ENCODE peak calls at places on chromosomes 6 and 20, in five cellular contexts. K is cardiac muscle cell, W is glutamatergic neuron, M is GM12865, Z is astrocyte of the cerebellum. E is an unnamed sample.

GRCh38 chr6:103854059-103854458 is 1005.7 kb downstream of the HACE1 start:
- DNase-seq in M (no peak), K (no peak), Z (no peak), W (no peak), E (no peak)

GRCh38 chr6:15457903-15458530 is 204.8 kb downstream of the DTNBP1 start:
- DNase-seq in Z (no peak), M (peak), K (no peak), W (no peak), E (peak)

GRCh38 chr6:98116513-98116912 is 717.9 kb upstream of the POU3F2 start:
- DNase-seq in Z (no peak), W (no peak), M (no peak), K (no peak), E (no peak)

GRCh38 chr6:37222125-37222967 is 35.2 kb upstream of the TBC1D22B start:
- DNase-seq in W (peak), M (peak), Z (peak), K (peak), E (peak)

GRCh38 chr20:60053125-60053812 is 95.0 kb downstream of the CDH26 start:
- DNase-seq in K (no peak), Z (no peak), W (no peak), M (no peak), E (no peak)

GRCh38 chr6:154408906-154409500 is 52.4 kb upstream of the IPCEF1 start:
- DNase-seq in Z (no peak), M (peak), K (peak), W (no peak), E (no peak)

GRCh38 chr6:160417550-160417949 is 69.4 kb downstream of the SLC22A3 start:
- DNase-seq in Z (no peak), W (no peak), M (no peak), K (no peak), E (no peak)

GRCh38 chr6:127737768-127738167 is 160.8 kb downstream of the C6orf58 start:
- DNase-seq in K (no peak), M (no peak), W (no peak), Z (no peak), E (no peak)

GRCh38 chr6:53451165-53451564 is 93.7 kb downstream of the GCLC start:
- DNase-seq in W (no peak), K (no peak), Z (no peak), M (no peak), E (no peak)

GRCh38 chr6:116971959-116972358 is 94.9 kb downstream of the RFX6 start:
- DNase-seq in Z (peak), W (no peak), M (peak), K (peak), E (peak)

GRCh38 chr6:138590796-138591709 is 91.8 kb upstream of the NHSL1 start:
- DNase-seq in K (peak), W (peak), M (peak), Z (peak), E (peak)

GRCh38 chr6:83403191-83403590 is 27.7 kb downstream of the ME1 start:
- DNase-seq in Z (no peak), K (no peak), W (no peak), M (no peak), E (no peak)

GRCh38 chr6:100116409-100117194 is 122.6 kb upstream of the MCHR2 start:
- DNase-seq in W (peak), Z (peak), K (peak), M (peak), E (peak)

GRCh38 chr6:158817298-158818007 is 1.7 kb downstream of the EZR start:
- DNase-seq in M (peak), W (peak), K (no peak), Z (no peak), E (no peak)

GRCh38 chr6:42059743-42060142 is 9.4 kb downstream of the TAF8 start:
- DNase-seq in M (no peak), K (no peak), W (no peak), Z (no peak), E (no peak)

GRCh38 chr6:170165085-170165484 is 125.8 kb downstream of the DLL1 start:
- DNase-seq in M (no peak), K (no peak), W (peak), Z (no peak), E (no peak)

DNA sequence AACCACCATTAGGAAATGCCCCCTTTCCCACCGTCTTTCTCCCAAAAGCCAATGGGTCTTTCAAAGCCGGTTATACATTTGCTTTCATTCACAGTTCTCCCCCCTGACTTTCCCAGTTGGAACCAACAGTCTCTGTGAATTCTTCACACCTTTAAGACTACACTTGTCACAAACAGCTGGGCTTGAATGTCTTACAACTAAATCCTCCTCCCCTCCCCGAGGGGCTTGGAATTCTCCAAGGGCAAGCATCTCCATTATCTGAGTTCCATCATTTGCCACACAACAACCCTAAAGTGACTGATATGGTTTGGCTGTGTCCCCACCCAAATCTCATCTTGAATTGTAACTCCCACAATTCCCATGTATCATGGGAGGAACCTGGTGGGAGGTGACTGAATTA is 12.9 kb downstream of the ZFP64 start:
- DNase-seq in Z (no peak), M (no peak), W (no peak), K (no peak), E (no peak)
- TF ChIP-seq CTCF in Z (no peak), M (no peak), W (no peak), K (no peak), E (no peak)

GRCh38 chr6:86859513-86859912 is 77.8 kb upstream of the HTR1E start:
- DNase-seq in Z (no peak), K (no peak), M (no peak), W (no peak), E (no peak)
- TF ChIP-seq CTCF in Z (no peak), K (no peak), M (no peak), W (no peak), E (no peak)

GRCh38 chr6:49370518-49370917 is 92.5 kb downstream of the MMUT start:
- DNase-seq in W (no peak), M (no peak), Z (no peak), K (no peak), E (no peak)
- TF ChIP-seq CTCF in W (no peak), M (no peak), Z (no peak), K (no peak), E (no peak)

GRCh38 chr20:41352106-41352505 is 11.5 kb downstream of the LPIN3 start:
- DNase-seq in Z (no peak), M (no peak), K (no peak), W (no peak), E (no peak)

GRCh38 chr20:41355192-41355591 is 11.4 kb downstream of the EMILIN3 start:
- DNase-seq in K (no peak), M (no peak), Z (no peak), W (no peak), E (no peak)

GRCh38 chr20:41353530-41353929 is 12.9 kb downstream of the LPIN3 start:
- DNase-seq in M (no peak), K (no peak), Z (no peak), W (no peak), E (no peak)

GRCh38 chr20:41349943-41350342 is 9.3 kb downstream of the LPIN3 start:
- DNase-seq in Z (no peak), W (no peak), K (no peak), M (no peak), E (no peak)

DNA sequence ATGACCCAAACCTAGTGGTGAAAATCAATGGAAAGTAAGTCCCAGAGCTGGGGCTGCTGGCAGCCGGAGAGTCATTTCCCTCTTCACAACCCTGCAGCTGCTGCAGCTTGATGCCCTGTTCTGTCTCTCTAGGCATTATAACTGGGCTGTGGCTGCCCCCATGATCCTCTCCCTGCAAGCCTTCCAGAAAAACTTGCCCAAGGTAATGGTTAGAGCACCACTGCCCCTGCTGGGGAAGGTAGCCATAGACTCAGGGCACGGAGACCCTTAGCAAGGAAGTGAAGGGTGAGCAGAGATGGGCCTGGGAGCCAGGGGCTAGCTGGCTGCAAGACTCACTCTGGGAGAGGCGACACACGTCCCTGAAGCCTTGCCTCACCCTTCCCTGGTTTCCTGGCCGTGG is 12.0 kb downstream of the LPIN3 start:
- DNase-seq in Z (no peak), W (no peak), M (no peak), K (no peak), E (no peak)
- TF ChIP-seq CTCF in Z (no peak), W (no peak), M (no peak), K (no peak), E (no peak)

DNA sequence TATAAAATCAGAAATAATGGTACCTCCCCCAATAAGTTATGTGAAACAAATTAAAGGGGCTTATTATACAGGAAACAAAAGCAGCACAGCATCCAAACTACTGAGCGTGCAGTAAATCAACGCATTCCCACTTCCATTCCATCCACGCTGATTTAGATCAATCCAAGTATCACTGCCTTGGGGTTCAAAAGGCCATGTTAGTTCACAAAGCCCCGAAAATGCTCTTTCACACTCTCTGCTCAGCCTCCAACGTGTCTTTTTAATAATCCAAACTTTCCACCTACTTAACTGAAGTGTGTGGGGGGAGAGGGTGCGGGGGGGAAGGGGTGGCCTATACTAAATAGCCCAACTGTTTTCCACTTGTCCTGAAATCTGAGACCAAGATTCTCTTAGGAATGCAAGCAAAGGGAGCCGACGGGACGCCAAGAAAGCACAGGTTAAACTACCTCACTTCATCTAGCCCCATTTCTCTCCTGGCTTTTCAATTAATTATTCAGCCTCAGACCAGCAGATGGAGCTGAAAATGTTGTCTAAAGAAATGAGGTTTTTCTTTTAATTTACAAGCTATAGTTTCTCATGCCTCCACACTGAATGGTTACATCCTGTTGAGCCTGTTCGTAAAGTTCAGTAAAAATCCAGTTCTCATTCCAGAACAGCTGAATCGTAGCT is 1.1 kb upstream of the NXT1 start:
- DNase-seq in K (no peak), Z (no peak), W (no peak), M (no peak), E (peak)
- TF ChIP-seq CTCF in K (peak), Z (peak), W (peak), M (peak), E (peak)

DNA sequence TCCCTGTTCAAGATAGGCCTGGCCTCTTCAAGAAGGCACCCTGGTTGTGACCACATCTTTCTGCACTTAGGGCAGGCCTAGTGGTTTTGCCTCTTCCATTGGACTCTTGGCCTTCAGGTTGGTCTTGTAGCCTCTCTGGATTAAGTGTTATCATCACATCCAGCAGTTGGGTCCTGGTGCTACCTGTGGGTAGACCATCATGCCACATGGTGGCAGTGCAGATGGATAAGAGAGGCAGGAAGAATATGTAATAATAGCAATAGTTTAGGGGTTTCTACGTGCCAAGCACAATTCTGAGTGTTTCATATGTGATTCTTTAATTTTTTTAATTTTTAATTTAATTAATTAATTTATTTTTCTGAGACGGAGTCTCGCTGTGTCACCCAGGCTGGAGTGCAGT is 28.5 kb upstream of the SNRPB2 start:
- DNase-seq in W (no peak), M (peak), Z (no peak), K (peak), E (peak)
- TF ChIP-seq CTCF in W (peak), M (peak), Z (no peak), K (peak), E (peak)

DNA sequence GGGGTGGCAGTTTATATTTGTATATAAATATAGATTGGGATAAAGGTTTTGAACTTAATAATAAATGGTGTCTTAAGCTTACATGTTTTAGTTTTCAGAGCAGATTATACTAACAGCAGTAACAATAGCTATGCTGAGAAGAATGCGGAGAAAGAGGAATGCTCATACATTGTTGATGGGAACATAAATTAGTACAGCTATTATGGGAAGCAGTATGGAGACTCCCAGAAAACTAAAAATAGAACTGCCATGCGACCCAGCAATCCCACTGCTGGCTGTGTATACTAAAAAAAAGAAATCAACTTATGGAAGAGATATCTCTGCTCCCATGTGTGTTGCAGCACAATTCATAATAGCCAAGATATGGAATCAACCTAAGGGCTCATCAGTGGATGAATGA is 127.9 kb downstream of the BCKDHB start:
- DNase-seq in Z (no peak), M (no peak), W (no peak), K (no peak), E (no peak)
- TF ChIP-seq CTCF in Z (no peak), M (no peak), W (no peak), K (no peak), E (no peak)

DNA sequence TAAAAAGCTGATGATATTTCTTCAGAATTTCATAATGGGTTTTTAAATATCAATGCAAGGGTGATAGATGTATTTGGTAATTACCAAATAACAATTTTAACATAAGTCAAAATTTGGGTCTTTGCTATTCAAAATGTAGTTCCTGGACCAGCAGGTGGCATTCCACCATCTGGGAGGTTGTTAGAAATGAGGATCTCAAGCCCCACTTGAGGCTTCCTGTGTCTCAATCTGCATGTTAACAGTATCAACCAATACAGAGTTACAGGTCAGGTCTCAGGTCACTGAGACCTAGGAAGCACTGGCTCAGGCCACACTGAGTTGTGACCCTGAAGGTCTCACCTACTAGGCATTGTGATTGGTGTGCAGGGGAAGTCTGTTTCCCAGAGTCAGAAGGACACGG is 57.2 kb upstream of the MTRF1L start:
- DNase-seq in W (no peak), Z (no peak), M (peak), K (no peak), E (peak)
- TF ChIP-seq CTCF in W (no peak), Z (no peak), M (no peak), K (no peak), E (no peak)

GRCh38 chr6:39391182-39391581 is 68.7 kb upstream of the KCNK16 start:
- DNase-seq in K (no peak), Z (no peak), W (no peak), M (no peak), E (no peak)
- TF ChIP-seq CTCF in K (no peak), Z (no peak), W (no peak), M (no peak), E (no peak)

GRCh38 chr20:9978395-9979004 is 56.3 kb upstream of the ANKEF1 start:
- DNase-seq in W (no peak), Z (peak), K (peak), M (peak), E (peak)

GRCh38 chr20:9971746-9972145 is 63.0 kb upstream of the ANKEF1 start:
- DNase-seq in W (no peak), Z (no peak), K (no peak), M (no peak), E (no peak)

GRCh38 chr20:9969626-9970025 is 65.2 kb upstream of the ANKEF1 start:
- DNase-seq in Z (no peak), K (no peak), W (no peak), M (no peak), E (no peak)

GRCh38 chr20:9977629-9978028 is 57.2 kb upstream of the ANKEF1 start:
- DNase-seq in Z (no peak), M (no peak), W (no peak), K (no peak), E (no peak)

DNA sequence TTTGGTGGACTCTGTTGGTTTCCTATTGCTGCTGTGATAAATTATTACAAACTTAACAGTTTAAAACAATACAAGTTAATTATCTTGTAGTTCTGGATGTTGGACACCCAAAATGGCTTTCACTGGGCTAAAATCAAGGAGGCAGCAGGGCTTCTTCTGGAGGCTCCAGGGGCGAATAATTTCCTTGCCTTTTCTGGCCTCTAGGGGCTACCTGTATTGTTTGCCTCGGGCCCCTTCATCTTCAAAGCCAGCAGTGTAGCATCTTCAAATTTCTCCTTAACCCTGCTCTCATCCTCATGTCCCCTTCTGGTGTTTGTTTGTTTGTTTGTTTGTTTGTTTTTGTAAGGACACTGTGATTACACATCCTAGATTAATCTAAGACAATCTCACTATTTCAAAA is 60.5 kb upstream of the ANKEF1 start:
- DNase-seq in W (no peak), Z (no peak), M (peak), K (no peak), E (no peak)
- TF ChIP-seq CTCF in W (no peak), Z (no peak), M (peak), K (no peak), E (no peak)

E was measured in GM10248.